ENCODE peak calls at places on chromosomes 16 and 17, in four cellular contexts. One of them, this sample, is unnamed.

GRCh38 chr17:42795465-42795864 is 3.0 kb downstream of the COA3 start:
- DNase-seq in K562: no peak
- DNase-seq in HepG2: no peak
- DNase-seq in GM12878: no peak
- DNase-seq in this sample: no peak

GRCh38 chr17:36722903-36723263 is 121.5 kb downstream of the MRM1 start:
- DNase-seq in K562: no peak
- DNase-seq in HepG2: no peak
- DNase-seq in GM12878: no peak
- DNase-seq in this sample: no peak

GRCh38 chr17:73584049-73584448 is 60.2 kb downstream of the SDK2 start:
- DNase-seq in K562: no peak
- DNase-seq in HepG2: no peak
- DNase-seq in GM12878: no peak
- DNase-seq in this sample: no peak

GRCh38 chr17:56213031-56213430 is 59.8 kb downstream of the ANKFN1 start:
- DNase-seq in K562: no peak
- DNase-seq in HepG2: no peak
- DNase-seq in GM12878: no peak
- DNase-seq in this sample: no peak

GRCh38 chr16:84460406-84461028 is 43.9 kb downstream of the MEAK7 start:
- DNase-seq in K562: no peak
- DNase-seq in HepG2: no peak
- DNase-seq in GM12878: no peak
- DNase-seq in this sample: no peak

GRCh38 chr17:47188266-47188665 is 829 bp downstream of the CDC27 start:
- DNase-seq in K562: no peak
- DNase-seq in HepG2: no peak
- DNase-seq in GM12878: no peak
- DNase-seq in this sample: peak

GRCh38 chr16:30901201-30902069 is 5.0 kb downstream of the CTF1 start:
- DNase-seq in K562: no peak
- DNase-seq in HepG2: peak
- DNase-seq in GM12878: no peak
- DNase-seq in this sample: no peak

GRCh38 chr17:64781394-64781793 is 119.3 kb upstream of the SMURF2 start:
- DNase-seq in K562: no peak
- DNase-seq in HepG2: no peak
- DNase-seq in GM12878: no peak
- DNase-seq in this sample: peak

GRCh38 chr17:81075307-81075706 is 40.4 kb downstream of the BAIAP2 start:
- DNase-seq in K562: no peak
- DNase-seq in HepG2: no peak
- DNase-seq in GM12878: no peak
- DNase-seq in this sample: no peak

GRCh38 chr16:11231367-11231970 is 24.5 kb downstream of the SOCS1 start:
- DNase-seq in K562: peak
- DNase-seq in HepG2: no peak
- DNase-seq in GM12878: no peak
- DNase-seq in this sample: no peak

GRCh38 chr17:31754239-31754945 is 104.7 kb downstream of the COPRS start:
- DNase-seq in K562: no peak
- DNase-seq in HepG2: peak
- DNase-seq in GM12878: no peak
- DNase-seq in this sample: no peak

GRCh38 chr17:49528966-49529365 is 33.9 kb downstream of the NGFR start:
- DNase-seq in K562: no peak
- DNase-seq in HepG2: no peak
- DNase-seq in GM12878: no peak
- DNase-seq in this sample: peak

GRCh38 chr16:1762196-1762878 is 9.0 kb downstream of the NME3 start:
- DNase-seq in K562: no peak
- DNase-seq in HepG2: no peak
- DNase-seq in GM12878: no peak
- DNase-seq in this sample: no peak

GRCh38 chr16:4376126-4376819 is 4.6 kb downstream of the VASN start:
- DNase-seq in K562: no peak
- DNase-seq in HepG2: no peak
- DNase-seq in GM12878: no peak
- DNase-seq in this sample: peak

GRCh38 chr16:51556694-51557327 is 405.7 kb upstream of the SALL1 start:
- DNase-seq in K562: no peak
- DNase-seq in HepG2: no peak
- DNase-seq in GM12878: no peak
- DNase-seq in this sample: no peak

GRCh38 chr16:23528635-23529016 is 18.3 kb upstream of the GGA2 start:
- DNase-seq in K562: no peak
- DNase-seq in HepG2: no peak
- DNase-seq in GM12878: no peak
- DNase-seq in this sample: no peak

GRCh38 chr17:2090804-2091534 is 36.1 kb downstream of the HIC1 start:
- DNase-seq in K562: peak
- DNase-seq in HepG2: no peak
- DNase-seq in GM12878: no peak
- DNase-seq in this sample: peak

GRCh38 chr17:40122466-40122943 is 734 bp downstream of the MSL1 start:
- DNase-seq in K562: peak
- DNase-seq in HepG2: no peak
- DNase-seq in GM12878: no peak
- DNase-seq in this sample: peak

GRCh38 chr16:35744716-35745115 is 2285.3 kb downstream of the TP53TG3F start:
- DNase-seq in K562: no peak
- DNase-seq in HepG2: no peak
- DNase-seq in GM12878: no peak
- DNase-seq in this sample: no peak

DNA sequence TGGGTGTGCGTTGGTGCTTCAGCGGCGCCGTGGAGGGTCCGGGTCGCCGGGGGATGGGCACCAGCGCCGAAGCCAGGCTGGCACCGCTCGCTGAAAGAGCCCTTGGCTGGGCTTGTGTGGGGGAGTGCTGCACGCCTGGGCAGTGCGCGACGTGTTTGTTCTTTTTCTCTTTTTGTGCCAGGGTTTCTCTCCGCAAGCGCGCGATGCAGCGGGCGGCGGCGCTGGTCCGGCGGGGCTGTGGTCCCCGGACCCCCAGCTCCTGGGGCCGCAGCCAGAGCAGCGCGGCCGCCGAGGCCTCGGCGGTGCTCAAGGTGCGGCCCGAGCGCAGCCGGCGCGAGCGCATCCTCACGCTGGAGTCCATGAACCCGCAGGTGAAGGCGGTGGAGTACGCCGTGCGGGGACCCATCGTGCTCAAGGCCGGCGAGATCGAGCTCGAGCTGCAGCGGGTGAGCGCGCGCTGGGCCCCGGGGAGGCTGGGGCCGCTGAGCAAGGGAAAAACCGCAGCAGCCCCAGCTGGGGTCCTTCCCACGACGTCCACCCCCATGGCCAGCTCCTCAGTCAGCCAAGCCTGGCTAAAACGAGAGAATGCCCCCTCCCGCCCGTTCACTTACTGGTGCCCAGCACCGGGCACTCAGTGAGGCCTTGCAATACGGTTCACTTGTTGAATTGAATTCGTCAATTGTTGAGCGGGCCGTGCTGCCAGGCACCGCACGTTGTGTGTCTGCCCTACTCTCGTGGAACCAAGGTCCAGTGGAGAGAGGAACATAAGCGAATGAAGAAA is 541 bp downstream of the GPT2 start:
- DNase-seq in K562: peak
- DNase-seq in HepG2: no peak
- DNase-seq in GM12878: no peak
- DNase-seq in this sample: peak
- TF ChIP-seq JUND in K562: no peak
- TF ChIP-seq JUND in HepG2: no peak
- TF ChIP-seq JUND in GM12878: no peak
- TF ChIP-seq JUND in this sample: no peak

GRCh38 chr17:8742274-8742673 is 2.4 kb downstream of the CCDC42 start:
- DNase-seq in K562: no peak
- DNase-seq in HepG2: no peak
- DNase-seq in GM12878: no peak
- DNase-seq in this sample: no peak

GRCh38 chr17:8739104-8739503 is 5.5 kb downstream of the CCDC42 start:
- DNase-seq in K562: no peak
- DNase-seq in HepG2: no peak
- DNase-seq in GM12878: no peak
- DNase-seq in this sample: no peak

GRCh38 chr17:8741771-8742170 is 2.9 kb downstream of the CCDC42 start:
- DNase-seq in K562: no peak
- DNase-seq in HepG2: no peak
- DNase-seq in GM12878: no peak
- DNase-seq in this sample: no peak

GRCh38 chr17:8741366-8741765 is 3.3 kb downstream of the CCDC42 start:
- DNase-seq in K562: no peak
- DNase-seq in HepG2: no peak
- DNase-seq in GM12878: no peak
- DNase-seq in this sample: no peak

DNA sequence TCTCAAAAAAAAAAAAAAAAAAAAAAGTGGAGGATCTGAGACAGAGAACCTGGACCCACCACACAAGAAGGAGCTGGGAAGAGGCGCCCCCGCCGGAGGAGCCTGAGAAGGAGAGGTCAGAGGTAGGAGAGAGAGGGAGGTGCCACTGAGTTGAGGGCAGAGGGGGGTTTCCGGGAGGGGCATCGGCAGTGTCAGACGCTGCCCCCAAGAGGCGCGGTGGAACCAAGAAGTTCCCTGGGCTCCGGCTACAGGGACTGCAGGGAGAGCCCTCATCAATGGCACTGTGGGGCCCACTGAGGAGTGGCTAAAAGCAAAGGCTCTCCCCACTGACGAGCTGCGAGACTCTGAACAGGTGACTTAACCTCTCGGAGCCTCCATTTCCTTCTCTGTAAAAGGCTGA is 4.2 kb downstream of the CCDC42 start:
- DNase-seq in K562: peak
- DNase-seq in HepG2: no peak
- DNase-seq in GM12878: no peak
- DNase-seq in this sample: no peak
- TF ChIP-seq CTCF in K562: peak
- TF ChIP-seq CTCF in HepG2: peak
- TF ChIP-seq CTCF in GM12878: peak
- TF ChIP-seq CTCF in this sample: no peak

GRCh38 chr17:58242171-58242784 is 3.9 kb downstream of the LPO start:
- DNase-seq in K562: no peak
- DNase-seq in HepG2: no peak
- DNase-seq in GM12878: no peak
- DNase-seq in this sample: no peak

GRCh38 chr17:58244958-58245357 is 6.6 kb downstream of the LPO start:
- DNase-seq in K562: no peak
- DNase-seq in HepG2: no peak
- DNase-seq in GM12878: no peak
- DNase-seq in this sample: no peak

GRCh38 chr17:58246104-58246740 is 7.8 kb downstream of the LPO start:
- DNase-seq in K562: no peak
- DNase-seq in HepG2: no peak
- DNase-seq in GM12878: no peak
- DNase-seq in this sample: no peak

GRCh38 chr17:58247511-58248363 is 9.4 kb downstream of the LPO start:
- DNase-seq in K562: no peak
- DNase-seq in HepG2: no peak
- DNase-seq in GM12878: no peak
- DNase-seq in this sample: no peak

GRCh38 chr17:58245428-58246103 is 7.2 kb downstream of the LPO start:
- DNase-seq in K562: no peak
- DNase-seq in HepG2: peak
- DNase-seq in GM12878: no peak
- DNase-seq in this sample: no peak
- TF ChIP-seq SMC3 in K562: no peak
- TF ChIP-seq SMC3 in HepG2: no peak
- TF ChIP-seq SMC3 in GM12878: no peak
- TF ChIP-seq SMC3 in this sample: no peak

GRCh38 chr16:27253526-27253930 is 15.0 kb downstream of the NSMCE1 start:
- DNase-seq in K562: no peak
- DNase-seq in HepG2: no peak
- DNase-seq in GM12878: no peak
- DNase-seq in this sample: no peak
- TF ChIP-seq JUND in K562: peak
- TF ChIP-seq JUND in HepG2: no peak
- TF ChIP-seq JUND in GM12878: no peak
- TF ChIP-seq JUND in this sample: peak

GRCh38 chr16:57994778-57995177 is 5.7 kb downstream of the ZNF319 start:
- DNase-seq in K562: peak
- DNase-seq in HepG2: peak
- DNase-seq in GM12878: no peak
- DNase-seq in this sample: peak
- TF ChIP-seq CTCF in K562: peak
- TF ChIP-seq CTCF in HepG2: peak
- TF ChIP-seq CTCF in GM12878: peak
- TF ChIP-seq CTCF in this sample: peak

GRCh38 chr17:21174719-21175118 is 39.2 kb downstream of the TMEM11 start:
- DNase-seq in K562: no peak
- DNase-seq in HepG2: no peak
- DNase-seq in GM12878: no peak
- DNase-seq in this sample: peak
- TF ChIP-seq SMC3 in K562: no peak
- TF ChIP-seq SMC3 in HepG2: no peak
- TF ChIP-seq SMC3 in GM12878: no peak
- TF ChIP-seq SMC3 in this sample: no peak

GRCh38 chr17:35081638-35082037 is 18.1 kb upstream of the RFFL start:
- DNase-seq in K562: no peak
- DNase-seq in HepG2: no peak
- DNase-seq in GM12878: no peak
- DNase-seq in this sample: no peak

GRCh38 chr17:35083071-35083470 is 19.6 kb upstream of the RFFL start:
- DNase-seq in K562: no peak
- DNase-seq in HepG2: no peak
- DNase-seq in GM12878: no peak
- DNase-seq in this sample: no peak

GRCh38 chr17:35079547-35079946 is 16.0 kb upstream of the RFFL start:
- DNase-seq in K562: no peak
- DNase-seq in HepG2: peak
- DNase-seq in GM12878: no peak
- DNase-seq in this sample: no peak

GRCh38 chr17:35080536-35080935 is 17.0 kb upstream of the RFFL start:
- DNase-seq in K562: no peak
- DNase-seq in HepG2: no peak
- DNase-seq in GM12878: peak
- DNase-seq in this sample: no peak

GRCh38 chr17:35082073-35082657 is 18.7 kb upstream of the RFFL start:
- DNase-seq in K562: no peak
- DNase-seq in HepG2: peak
- DNase-seq in GM12878: no peak
- DNase-seq in this sample: peak
- TF ChIP-seq JUND in K562: no peak
- TF ChIP-seq JUND in HepG2: no peak
- TF ChIP-seq JUND in GM12878: no peak
- TF ChIP-seq JUND in this sample: peak